ENCODE peak calls at places on chromosomes 7 and 10, in ten cellular contexts. One of them, this sample, is unnamed.

GRCh38 chr10:4685904-4686643 is 139.9 kb upstream of the AKR1E2 start:
- DNase-seq in tibial nerve: no peak
- DNase-seq in A549: no peak
- DNase-seq in transverse colon: no peak
- DNase-seq in K562: no peak
- DNase-seq in ovary: no peak
- DNase-seq in sigmoid colon: no peak
- DNase-seq in suprapubic skin: no peak
- DNase-seq in H1: no peak
- DNase-seq in HepG2: no peak
- DNase-seq in this sample: no peak

GRCh38 chr10:97736902-97737769 is at the start of gene ZFYVE27:
- DNase-seq in tibial nerve: peak
- DNase-seq in A549: peak
- DNase-seq in transverse colon: peak
- DNase-seq in K562: peak
- DNase-seq in ovary: peak
- DNase-seq in sigmoid colon: peak
- DNase-seq in suprapubic skin: peak
- DNase-seq in H1: peak
- DNase-seq in HepG2: peak
- DNase-seq in this sample: peak

GRCh38 chr7:35353481-35353880 is 99.6 kb upstream of the TBX20 start:
- DNase-seq in tibial nerve: no peak
- DNase-seq in A549: no peak
- DNase-seq in transverse colon: no peak
- DNase-seq in K562: no peak
- DNase-seq in ovary: no peak
- DNase-seq in sigmoid colon: no peak
- DNase-seq in suprapubic skin: no peak
- DNase-seq in H1: no peak
- DNase-seq in HepG2: no peak
- DNase-seq in this sample: no peak

GRCh38 chr10:48455392-48456151 is 149.1 kb downstream of the MAPK8 start:
- DNase-seq in tibial nerve: no peak
- DNase-seq in A549: no peak
- DNase-seq in transverse colon: no peak
- DNase-seq in K562: no peak
- DNase-seq in ovary: peak
- DNase-seq in sigmoid colon: peak
- DNase-seq in suprapubic skin: peak
- DNase-seq in H1: no peak
- DNase-seq in HepG2: no peak
- DNase-seq in this sample: peak

GRCh38 chr10:33142290-33142689 is 184.3 kb upstream of the ITGB1 start:
- DNase-seq in tibial nerve: no peak
- DNase-seq in A549: no peak
- DNase-seq in transverse colon: no peak
- DNase-seq in K562: no peak
- DNase-seq in ovary: no peak
- DNase-seq in sigmoid colon: no peak
- DNase-seq in suprapubic skin: peak
- DNase-seq in H1: no peak
- DNase-seq in HepG2: no peak
- DNase-seq in this sample: no peak

GRCh38 chr7:55441668-55442305 is 76.7 kb downstream of the LANCL2 start:
- DNase-seq in tibial nerve: no peak
- DNase-seq in A549: no peak
- DNase-seq in transverse colon: no peak
- DNase-seq in K562: no peak
- DNase-seq in ovary: no peak
- DNase-seq in sigmoid colon: no peak
- DNase-seq in suprapubic skin: no peak
- DNase-seq in H1: no peak
- DNase-seq in HepG2: no peak
- DNase-seq in this sample: no peak

GRCh38 chr7:142385528-142386340 is 127.9 kb upstream of the PRSS58 start:
- DNase-seq in tibial nerve: no peak
- DNase-seq in A549: peak
- DNase-seq in transverse colon: peak
- DNase-seq in K562: peak
- DNase-seq in ovary: no peak
- DNase-seq in sigmoid colon: no peak
- DNase-seq in suprapubic skin: no peak
- DNase-seq in H1: no peak
- DNase-seq in HepG2: peak
- DNase-seq in this sample: no peak

GRCh38 chr7:30556854-30557644 is 37.6 kb upstream of the GARS1 start:
- DNase-seq in tibial nerve: no peak
- DNase-seq in A549: no peak
- DNase-seq in transverse colon: no peak
- DNase-seq in K562: no peak
- DNase-seq in ovary: no peak
- DNase-seq in sigmoid colon: no peak
- DNase-seq in suprapubic skin: no peak
- DNase-seq in H1: no peak
- DNase-seq in HepG2: no peak
- DNase-seq in this sample: no peak

GRCh38 chr10:73096041-73096451 is 620 bp downstream of the P4HA1 start:
- DNase-seq in tibial nerve: peak
- DNase-seq in A549: peak
- DNase-seq in transverse colon: peak
- DNase-seq in K562: peak
- DNase-seq in ovary: peak
- DNase-seq in sigmoid colon: peak
- DNase-seq in suprapubic skin: peak
- DNase-seq in H1: peak
- DNase-seq in HepG2: no peak
- DNase-seq in this sample: peak

GRCh38 chr7:36103837-36104561 is 49.1 kb upstream of the EEPD1 start:
- DNase-seq in tibial nerve: no peak
- DNase-seq in A549: no peak
- DNase-seq in transverse colon: no peak
- DNase-seq in K562: no peak
- DNase-seq in ovary: no peak
- DNase-seq in sigmoid colon: no peak
- DNase-seq in suprapubic skin: no peak
- DNase-seq in H1: no peak
- DNase-seq in HepG2: no peak
- DNase-seq in this sample: no peak

GRCh38 chr7:12706900-12707536 is 19.6 kb downstream of the ARL4A start:
- DNase-seq in tibial nerve: no peak
- DNase-seq in A549: no peak
- DNase-seq in transverse colon: no peak
- DNase-seq in K562: no peak
- DNase-seq in ovary: no peak
- DNase-seq in sigmoid colon: no peak
- DNase-seq in suprapubic skin: no peak
- DNase-seq in H1: no peak
- DNase-seq in HepG2: no peak
- DNase-seq in this sample: no peak

GRCh38 chr10:35613597-35614226 is 8.6 kb downstream of the GJD4 start:
- DNase-seq in tibial nerve: no peak
- DNase-seq in A549: peak
- DNase-seq in transverse colon: no peak
- DNase-seq in K562: peak
- DNase-seq in ovary: no peak
- DNase-seq in sigmoid colon: no peak
- DNase-seq in suprapubic skin: no peak
- DNase-seq in H1: no peak
- DNase-seq in HepG2: peak
- DNase-seq in this sample: no peak

GRCh38 chr10:102419561-102420442 is 834 bp upstream of the FBXL15 start:
- DNase-seq in tibial nerve: peak
- DNase-seq in A549: peak
- DNase-seq in transverse colon: peak
- DNase-seq in K562: peak
- DNase-seq in ovary: peak
- DNase-seq in sigmoid colon: no peak
- DNase-seq in suprapubic skin: no peak
- DNase-seq in H1: peak
- DNase-seq in HepG2: peak
- DNase-seq in this sample: peak
- TF ChIP-seq EP300 in tibial nerve: no peak
- TF ChIP-seq EP300 in A549: no peak
- TF ChIP-seq EP300 in transverse colon: no peak
- TF ChIP-seq EP300 in K562: no peak
- TF ChIP-seq EP300 in ovary: no peak
- TF ChIP-seq EP300 in sigmoid colon: no peak
- TF ChIP-seq EP300 in suprapubic skin: no peak
- TF ChIP-seq EP300 in H1: no peak
- TF ChIP-seq EP300 in HepG2: no peak
- TF ChIP-seq EP300 in this sample: no peak

GRCh38 chr7:127704211-127704610 is 52.2 kb downstream of the SND1 start:
- DNase-seq in tibial nerve: no peak
- DNase-seq in A549: no peak
- DNase-seq in transverse colon: no peak
- DNase-seq in K562: no peak
- DNase-seq in ovary: no peak
- DNase-seq in sigmoid colon: no peak
- DNase-seq in suprapubic skin: no peak
- DNase-seq in H1: no peak
- DNase-seq in HepG2: no peak
- DNase-seq in this sample: no peak

GRCh38 chr7:127708201-127708600 is 56.2 kb downstream of the SND1 start:
- DNase-seq in tibial nerve: no peak
- DNase-seq in A549: no peak
- DNase-seq in transverse colon: no peak
- DNase-seq in K562: no peak
- DNase-seq in ovary: no peak
- DNase-seq in sigmoid colon: no peak
- DNase-seq in suprapubic skin: no peak
- DNase-seq in H1: no peak
- DNase-seq in HepG2: no peak
- DNase-seq in this sample: no peak

GRCh38 chr7:127708788-127709187 is 56.8 kb downstream of the SND1 start:
- DNase-seq in tibial nerve: peak
- DNase-seq in A549: peak
- DNase-seq in transverse colon: peak
- DNase-seq in K562: peak
- DNase-seq in ovary: peak
- DNase-seq in sigmoid colon: peak
- DNase-seq in suprapubic skin: no peak
- DNase-seq in H1: no peak
- DNase-seq in HepG2: peak
- DNase-seq in this sample: peak

GRCh38 chr7:127705461-127705959 is 53.5 kb downstream of the SND1 start:
- DNase-seq in tibial nerve: no peak
- DNase-seq in A549: no peak
- DNase-seq in transverse colon: no peak
- DNase-seq in K562: no peak
- DNase-seq in ovary: no peak
- DNase-seq in sigmoid colon: no peak
- DNase-seq in suprapubic skin: no peak
- DNase-seq in H1: no peak
- DNase-seq in HepG2: no peak
- DNase-seq in this sample: no peak

DNA sequence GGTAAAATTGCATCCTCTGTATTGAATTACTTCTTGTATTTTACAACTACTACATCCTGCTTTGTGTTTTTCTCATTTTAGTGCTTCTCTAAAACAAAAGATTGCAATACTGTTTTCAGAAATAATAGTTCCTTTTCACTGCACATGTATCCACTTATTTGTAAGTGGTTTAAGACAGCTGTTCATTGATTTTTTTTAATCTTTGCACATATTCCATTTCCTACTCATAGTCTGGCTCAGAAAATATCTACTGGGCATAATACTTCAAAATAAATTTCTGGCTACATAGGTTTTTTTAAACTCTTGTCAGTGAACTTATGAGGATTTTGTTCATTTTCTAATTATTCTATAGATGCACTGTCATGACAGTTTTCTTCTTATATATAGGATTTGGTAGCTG is 54.8 kb downstream of the SND1 start:
- DNase-seq in tibial nerve: no peak
- DNase-seq in A549: no peak
- DNase-seq in transverse colon: no peak
- DNase-seq in K562: no peak
- DNase-seq in ovary: no peak
- DNase-seq in sigmoid colon: no peak
- DNase-seq in suprapubic skin: no peak
- DNase-seq in H1: no peak
- DNase-seq in HepG2: no peak
- DNase-seq in this sample: no peak
- TF ChIP-seq EP300 in tibial nerve: no peak
- TF ChIP-seq EP300 in A549: no peak
- TF ChIP-seq EP300 in transverse colon: no peak
- TF ChIP-seq EP300 in K562: no peak
- TF ChIP-seq EP300 in ovary: no peak
- TF ChIP-seq EP300 in sigmoid colon: no peak
- TF ChIP-seq EP300 in suprapubic skin: no peak
- TF ChIP-seq EP300 in H1: no peak
- TF ChIP-seq EP300 in HepG2: no peak
- TF ChIP-seq EP300 in this sample: no peak

DNA sequence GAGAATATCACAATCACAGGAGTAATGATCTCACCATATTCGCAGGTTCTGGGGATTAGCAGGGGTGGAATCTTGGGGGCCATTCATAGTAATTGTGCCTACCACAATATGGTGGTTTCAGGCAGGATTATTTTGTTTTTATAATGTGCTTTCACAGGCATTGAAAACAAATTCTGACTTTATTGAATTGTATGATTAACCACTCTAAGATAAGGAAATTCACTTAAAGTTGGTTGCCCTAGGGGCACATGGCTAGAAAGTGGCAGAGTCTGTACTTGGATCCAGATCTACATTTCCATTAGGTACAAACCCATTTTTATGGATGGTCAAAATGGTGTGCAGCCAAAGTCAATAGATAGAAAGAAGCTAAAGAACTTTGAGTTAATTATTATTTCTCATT is 1.7 kb downstream of the CROT start:
- DNase-seq in tibial nerve: no peak
- DNase-seq in A549: no peak
- DNase-seq in transverse colon: no peak
- DNase-seq in K562: no peak
- DNase-seq in ovary: no peak
- DNase-seq in sigmoid colon: no peak
- DNase-seq in suprapubic skin: no peak
- DNase-seq in H1: no peak
- DNase-seq in HepG2: no peak
- DNase-seq in this sample: no peak
- TF ChIP-seq EP300 in tibial nerve: no peak
- TF ChIP-seq EP300 in A549: no peak
- TF ChIP-seq EP300 in transverse colon: no peak
- TF ChIP-seq EP300 in K562: no peak
- TF ChIP-seq EP300 in ovary: no peak
- TF ChIP-seq EP300 in sigmoid colon: no peak
- TF ChIP-seq EP300 in suprapubic skin: no peak
- TF ChIP-seq EP300 in H1: no peak
- TF ChIP-seq EP300 in HepG2: no peak
- TF ChIP-seq EP300 in this sample: no peak

DNA sequence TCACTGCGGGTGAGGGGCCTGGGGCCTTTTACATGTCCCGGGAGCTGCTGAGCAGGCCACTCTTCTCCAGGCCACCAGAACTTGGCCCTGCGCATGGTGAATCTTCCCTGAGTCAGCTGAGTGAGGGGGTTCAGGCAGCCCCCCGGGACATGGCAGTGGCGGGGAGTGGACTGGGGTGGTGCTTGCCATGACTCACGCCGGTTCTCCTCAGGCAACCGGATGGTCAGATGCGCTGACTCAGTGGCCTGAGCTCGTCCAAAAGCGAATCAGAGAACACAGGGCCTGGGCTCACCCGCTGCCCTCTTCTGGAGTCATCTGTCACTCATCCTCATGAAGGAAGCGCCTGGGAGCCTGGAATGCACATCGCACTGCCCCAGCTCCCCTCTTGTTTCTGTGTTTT is 33.5 kb downstream of the HTRA1 start:
- DNase-seq in tibial nerve: peak
- DNase-seq in A549: no peak
- DNase-seq in transverse colon: no peak
- DNase-seq in K562: no peak
- DNase-seq in ovary: no peak
- DNase-seq in sigmoid colon: no peak
- DNase-seq in suprapubic skin: no peak
- DNase-seq in H1: no peak
- DNase-seq in HepG2: no peak
- DNase-seq in this sample: no peak
- TF ChIP-seq EP300 in tibial nerve: no peak
- TF ChIP-seq EP300 in A549: no peak
- TF ChIP-seq EP300 in transverse colon: no peak
- TF ChIP-seq EP300 in K562: no peak
- TF ChIP-seq EP300 in ovary: no peak
- TF ChIP-seq EP300 in sigmoid colon: no peak
- TF ChIP-seq EP300 in suprapubic skin: no peak
- TF ChIP-seq EP300 in H1: no peak
- TF ChIP-seq EP300 in HepG2: no peak
- TF ChIP-seq EP300 in this sample: no peak

This sample was measured in stomach.